ENCODE peak calls at places on chromosomes 16 and 17, in ten cellular contexts. Y, H, D, T, X, W, O, U, J and N are unnamed samples.

GRCh38 chr16:25020112-25020591 is 5.0 kb upstream of the ARHGAP17 start:
- DNase-seq in Y (no peak), H (no peak), D (no peak), T (no peak), X (no peak), W (no peak), O (no peak), U (no peak), J (no peak), N (no peak)

GRCh38 chr17:35709874-35710273 is 21.6 kb upstream of the RASL10B start:
- DNase-seq in Y (no peak), H (no peak), D (no peak), T (no peak), X (no peak), W (no peak), O (no peak), U (no peak), J (peak; percentile 84), N (no peak)

GRCh38 chr17:6086603-6087400 is 16.6 kb downstream of the WSCD1 start:
- DNase-seq in Y (no peak), H (no peak), D (no peak), T (no peak), X (no peak), W (no peak), O (no peak), U (no peak), J (no peak), N (no peak)

GRCh38 chr17:78430892-78431691 is 52.6 kb downstream of the PGS1 start:
- DNase-seq in Y (no peak), H (no peak), D (no peak), T (peak; percentile 53), X (no peak), W (no peak), O (no peak), U (no peak), J (no peak), N (no peak)

GRCh38 chr17:1626333-1626732 is 2.3 kb downstream of the SLC43A2 start:
- DNase-seq in Y (no peak), H (no peak), D (no peak), T (no peak), X (no peak), W (no peak), O (no peak), U (no peak), J (no peak), N (no peak)

GRCh38 chr17:491086-492014 is 138.7 kb upstream of the RPH3AL start:
- DNase-seq in Y (peak; percentile 41), H (no peak), D (no peak), T (peak; percentile 45), X (no peak), W (no peak), O (no peak), U (no peak), J (peak; percentile 92), N (no peak)

GRCh38 chr17:61366715-61367413 is 32.8 kb upstream of the TBX2 start:
- DNase-seq in Y (no peak), H (no peak), D (no peak), T (no peak), X (no peak), W (no peak), O (no peak), U (no peak), J (no peak), N (no peak)

GRCh38 chr17:44217738-44218343 is 1.6 kb downstream of the UBTF start:
- DNase-seq in Y (no peak), H (no peak), D (no peak), T (no peak), X (no peak), W (no peak), O (no peak), U (no peak), J (peak; percentile 21), N (no peak)

GRCh38 chr17:40452921-40453378 is 9.7 kb downstream of the IGFBP4 start:
- DNase-seq in Y (no peak), H (no peak), D (no peak), T (no peak), X (no peak), W (no peak), O (no peak), U (no peak), J (peak; percentile 17), N (no peak)

GRCh38 chr17:76678330-76678729 is 32.4 kb downstream of the MXRA7 start:
- DNase-seq in Y (no peak), H (no peak), D (no peak), T (no peak), X (no peak), W (no peak), O (no peak), U (no peak), J (no peak), N (no peak)

GRCh38 chr17:80760501-80760900 is 215.9 kb downstream of the RPTOR start:
- DNase-seq in Y (no peak), H (peak; percentile 72), D (no peak), T (peak; percentile 46), X (no peak), W (no peak), O (no peak), U (no peak), J (no peak), N (no peak)

GRCh38 chr17:68196394-68197090 is 51.3 kb upstream of the AMZ2 start:
- DNase-seq in Y (no peak), H (no peak), D (no peak), T (no peak), X (no peak), W (no peak), O (no peak), U (no peak), J (peak; percentile 34), N (no peak)

GRCh38 chr17:74957935-74958549 is 14.5 kb downstream of the HID1 start:
- DNase-seq in Y (peak; percentile 91), H (peak; percentile 37), D (peak; percentile 59), T (peak; percentile 56), X (peak; percentile 12), W (peak; percentile 39), O (peak; percentile 49), U (peak; percentile 63), J (peak; percentile 74), N (no peak)

GRCh38 chr17:28402224-28402630 is 3.8 kb downstream of the SLC46A1 start:
- DNase-seq in Y (no peak), H (peak; percentile 31), D (no peak), T (no peak), X (no peak), W (no peak), O (no peak), U (no peak), J (no peak), N (no peak)

GRCh38 chr17:46766493-46767491 is 51.7 kb downstream of the WNT3 start:
- DNase-seq in Y (no peak), H (no peak), D (no peak), T (no peak), X (no peak), W (no peak), O (no peak), U (no peak), J (no peak), N (no peak)

GRCh38 chr16:50501986-50502615 is 46.1 kb upstream of the NKD1 start:
- DNase-seq in Y (no peak), H (no peak), D (no peak), T (no peak), X (no peak), W (no peak), O (no peak), U (no peak), J (no peak), N (no peak)

GRCh38 chr16:87754535-87754934 is 11.3 kb downstream of the KLHDC4 start:
- DNase-seq in Y (no peak), H (no peak), D (no peak), T (peak; percentile 19), X (no peak), W (no peak), O (no peak), U (no peak), J (no peak), N (no peak)

GRCh38 chr17:28585891-28586290 is 9.2 kb upstream of the ALDOC start:
- DNase-seq in Y (no peak), H (no peak), D (no peak), T (no peak), X (no peak), W (no peak), O (no peak), U (no peak), J (no peak), N (no peak)

GRCh38 chr17:55436224-55437164 is 14.9 kb upstream of the MMD start:
- DNase-seq in Y (no peak), H (no peak), D (no peak), T (no peak), X (no peak), W (no peak), O (no peak), U (no peak), J (no peak), N (no peak)

GRCh38 chr17:15119928-15120327 is 145.2 kb downstream of the PMP22 start:
- DNase-seq in Y (no peak), H (no peak), D (no peak), T (no peak), X (no peak), W (no peak), O (no peak), U (no peak), J (peak; percentile 26), N (no peak)